ENCODE peak calls at places on chromosomes 3 and 15, in seven cellular contexts. One of them, this sample, is unnamed.

GRCh38 chr15:34154725-34155204 is 52.9 kb downstream of the PGBD4 start:
- ATAC-seq in heart left ventricle: no peak
- ATAC-seq in upper lobe of right lung: peak; percentile 44
- ATAC-seq in lower lobe of right lung: no peak
- ATAC-seq in activated CD8-positive, alpha-beta memory T cell treated with anti-CD3 and anti-CD28 coated beads, Interleukin-2, amount 10 ng/mL, durations not matched to agents 7 days and 5 days: no peak
- ATAC-seq in naive thymus-derived CD8-positive, alpha-beta T cell: no peak
- ATAC-seq in T-cell: no peak
- ATAC-seq in this sample: peak; percentile 97

GRCh38 chr15:57529748-57530147 is 62.0 kb upstream of the MYZAP start:
- ATAC-seq in upper lobe of right lung: no peak
- ATAC-seq in heart left ventricle: no peak
- ATAC-seq in naive thymus-derived CD8-positive, alpha-beta T cell: no peak
- ATAC-seq in lower lobe of right lung: no peak
- ATAC-seq in T-cell: no peak
- ATAC-seq in activated CD8-positive, alpha-beta memory T cell treated with anti-CD3 and anti-CD28 coated beads, Interleukin-2, amount 10 ng/mL, durations not matched to agents 7 days and 5 days: no peak
- ATAC-seq in this sample: no peak

GRCh38 chr3:155262295-155262694 is 31.2 kb downstream of the STRIT1 start:
- ATAC-seq in lower lobe of right lung: no peak
- ATAC-seq in naive thymus-derived CD8-positive, alpha-beta T cell: no peak
- ATAC-seq in activated CD8-positive, alpha-beta memory T cell treated with anti-CD3 and anti-CD28 coated beads, Interleukin-2, amount 10 ng/mL, durations not matched to agents 7 days and 5 days: no peak
- ATAC-seq in upper lobe of right lung: no peak
- ATAC-seq in heart left ventricle: no peak
- ATAC-seq in T-cell: no peak
- ATAC-seq in this sample: no peak

GRCh38 chr15:60508442-60508841 is 29.5 kb upstream of the ICE2 start:
- ATAC-seq in upper lobe of right lung: no peak
- ATAC-seq in activated CD8-positive, alpha-beta memory T cell treated with anti-CD3 and anti-CD28 coated beads, Interleukin-2, amount 10 ng/mL, durations not matched to agents 7 days and 5 days: peak; percentile 57
- ATAC-seq in naive thymus-derived CD8-positive, alpha-beta T cell: no peak
- ATAC-seq in heart left ventricle: no peak
- ATAC-seq in lower lobe of right lung: no peak
- ATAC-seq in T-cell: peak; percentile 47
- ATAC-seq in this sample: peak; percentile 56

GRCh38 chr3:127749787-127750225 is 72.5 kb downstream of the MGLL start:
- ATAC-seq in naive thymus-derived CD8-positive, alpha-beta T cell: no peak
- ATAC-seq in upper lobe of right lung: no peak
- ATAC-seq in lower lobe of right lung: no peak
- ATAC-seq in activated CD8-positive, alpha-beta memory T cell treated with anti-CD3 and anti-CD28 coated beads, Interleukin-2, amount 10 ng/mL, durations not matched to agents 7 days and 5 days: no peak
- ATAC-seq in T-cell: no peak
- ATAC-seq in heart left ventricle: no peak
- ATAC-seq in this sample: no peak

GRCh38 chr15:80844011-80844732 is 65.0 kb downstream of the CEMIP start:
- ATAC-seq in upper lobe of right lung: no peak
- ATAC-seq in T-cell: no peak
- ATAC-seq in naive thymus-derived CD8-positive, alpha-beta T cell: no peak
- ATAC-seq in activated CD8-positive, alpha-beta memory T cell treated with anti-CD3 and anti-CD28 coated beads, Interleukin-2, amount 10 ng/mL, durations not matched to agents 7 days and 5 days: no peak
- ATAC-seq in heart left ventricle: no peak
- ATAC-seq in lower lobe of right lung: no peak
- ATAC-seq in this sample: peak; percentile 75

GRCh38 chr3:40546811-40547210 is 22.1 kb downstream of the ZNF621 start:
- ATAC-seq in heart left ventricle: peak; percentile 86
- ATAC-seq in activated CD8-positive, alpha-beta memory T cell treated with anti-CD3 and anti-CD28 coated beads, Interleukin-2, amount 10 ng/mL, durations not matched to agents 7 days and 5 days: no peak
- ATAC-seq in lower lobe of right lung: no peak
- ATAC-seq in naive thymus-derived CD8-positive, alpha-beta T cell: no peak
- ATAC-seq in T-cell: no peak
- ATAC-seq in upper lobe of right lung: no peak
- ATAC-seq in this sample: no peak

GRCh38 chr15:32870240-32871033 is 152.6 kb downstream of the GREM1 start:
- ATAC-seq in heart left ventricle: no peak
- ATAC-seq in upper lobe of right lung: no peak
- ATAC-seq in lower lobe of right lung: no peak
- ATAC-seq in naive thymus-derived CD8-positive, alpha-beta T cell: no peak
- ATAC-seq in T-cell: no peak
- ATAC-seq in activated CD8-positive, alpha-beta memory T cell treated with anti-CD3 and anti-CD28 coated beads, Interleukin-2, amount 10 ng/mL, durations not matched to agents 7 days and 5 days: no peak
- ATAC-seq in this sample: peak; percentile 77

GRCh38 chr15:83767786-83768185 is 113.9 kb downstream of the ADAMTSL3 start:
- ATAC-seq in T-cell: no peak
- ATAC-seq in heart left ventricle: peak; percentile 58
- ATAC-seq in naive thymus-derived CD8-positive, alpha-beta T cell: no peak
- ATAC-seq in upper lobe of right lung: no peak
- ATAC-seq in activated CD8-positive, alpha-beta memory T cell treated with anti-CD3 and anti-CD28 coated beads, Interleukin-2, amount 10 ng/mL, durations not matched to agents 7 days and 5 days: no peak
- ATAC-seq in lower lobe of right lung: no peak
- ATAC-seq in this sample: no peak

GRCh38 chr3:14691239-14691638 is 16.3 kb downstream of the C3orf20 start:
- ATAC-seq in activated CD8-positive, alpha-beta memory T cell treated with anti-CD3 and anti-CD28 coated beads, Interleukin-2, amount 10 ng/mL, durations not matched to agents 7 days and 5 days: no peak
- ATAC-seq in naive thymus-derived CD8-positive, alpha-beta T cell: no peak
- ATAC-seq in heart left ventricle: no peak
- ATAC-seq in T-cell: no peak
- ATAC-seq in lower lobe of right lung: no peak
- ATAC-seq in upper lobe of right lung: peak; percentile 53
- ATAC-seq in this sample: no peak

GRCh38 chr15:30043211-30043655 is 39.5 kb upstream of the GOLGA8J start:
- ATAC-seq in activated CD8-positive, alpha-beta memory T cell treated with anti-CD3 and anti-CD28 coated beads, Interleukin-2, amount 10 ng/mL, durations not matched to agents 7 days and 5 days: no peak
- ATAC-seq in heart left ventricle: no peak
- ATAC-seq in naive thymus-derived CD8-positive, alpha-beta T cell: no peak
- ATAC-seq in upper lobe of right lung: peak; percentile 44
- ATAC-seq in T-cell: no peak
- ATAC-seq in lower lobe of right lung: no peak
- ATAC-seq in this sample: no peak

GRCh38 chr15:34799149-34799824 is 3.9 kb upstream of the ACTC1 start:
- ATAC-seq in upper lobe of right lung: no peak
- ATAC-seq in heart left ventricle: peak; percentile 47
- ATAC-seq in T-cell: no peak
- ATAC-seq in lower lobe of right lung: no peak
- ATAC-seq in activated CD8-positive, alpha-beta memory T cell treated with anti-CD3 and anti-CD28 coated beads, Interleukin-2, amount 10 ng/mL, durations not matched to agents 7 days and 5 days: no peak
- ATAC-seq in naive thymus-derived CD8-positive, alpha-beta T cell: no peak
- ATAC-seq in this sample: no peak

GRCh38 chr3:159804726-159805410 is 183.8 kb upstream of the IL12A start:
- ATAC-seq in lower lobe of right lung: peak; percentile 91
- ATAC-seq in naive thymus-derived CD8-positive, alpha-beta T cell: no peak
- ATAC-seq in T-cell: no peak
- ATAC-seq in heart left ventricle: peak; percentile 92
- ATAC-seq in upper lobe of right lung: peak; percentile 97
- ATAC-seq in activated CD8-positive, alpha-beta memory T cell treated with anti-CD3 and anti-CD28 coated beads, Interleukin-2, amount 10 ng/mL, durations not matched to agents 7 days and 5 days: peak; percentile 68
- ATAC-seq in this sample: peak; percentile 93

GRCh38 chr15:89293012-89293411 is 41.6 kb downstream of the POLG start:
- ATAC-seq in naive thymus-derived CD8-positive, alpha-beta T cell: no peak
- ATAC-seq in heart left ventricle: no peak
- ATAC-seq in activated CD8-positive, alpha-beta memory T cell treated with anti-CD3 and anti-CD28 coated beads, Interleukin-2, amount 10 ng/mL, durations not matched to agents 7 days and 5 days: no peak
- ATAC-seq in T-cell: no peak
- ATAC-seq in upper lobe of right lung: no peak
- ATAC-seq in lower lobe of right lung: no peak
- ATAC-seq in this sample: no peak

GRCh38 chr3:89565098-89565497 is 457.7 kb downstream of the EPHA3 start:
- ATAC-seq in naive thymus-derived CD8-positive, alpha-beta T cell: no peak
- ATAC-seq in lower lobe of right lung: no peak
- ATAC-seq in heart left ventricle: no peak
- ATAC-seq in upper lobe of right lung: no peak
- ATAC-seq in activated CD8-positive, alpha-beta memory T cell treated with anti-CD3 and anti-CD28 coated beads, Interleukin-2, amount 10 ng/mL, durations not matched to agents 7 days and 5 days: no peak
- ATAC-seq in T-cell: no peak
- ATAC-seq in this sample: no peak

GRCh38 chr3:10952525-10952924 is 40.0 kb upstream of the SLC6A1 start:
- ATAC-seq in lower lobe of right lung: no peak
- ATAC-seq in activated CD8-positive, alpha-beta memory T cell treated with anti-CD3 and anti-CD28 coated beads, Interleukin-2, amount 10 ng/mL, durations not matched to agents 7 days and 5 days: no peak
- ATAC-seq in naive thymus-derived CD8-positive, alpha-beta T cell: no peak
- ATAC-seq in upper lobe of right lung: no peak
- ATAC-seq in heart left ventricle: no peak
- ATAC-seq in T-cell: no peak
- ATAC-seq in this sample: no peak